ENCODE peak calls at places on chromosomes 3 and 15, in eight cellular contexts. D, A, E, G, W, N, U and L are unnamed samples.

GRCh38 chr3:28467414-28467813 is 118.8 kb upstream of the AZI2 start:
- DNase-seq in U (no peak), N (no peak), D (no peak), G (no peak), W (no peak), A (no peak), E (no peak), L (no peak)

GRCh38 chr3:189909573-189909972 is 211.1 kb downstream of the P3H2 start:
- DNase-seq in U (no peak), W (no peak), A (no peak), E (no peak), G (no peak), D (no peak), N (no peak), L (no peak)

GRCh38 chr3:9301798-9302197 is 52.4 kb upstream of the SRGAP3 start:
- DNase-seq in G (no peak), D (no peak), W (no peak), U (no peak), A (no peak), N (no peak), E (no peak), L (no peak)

GRCh38 chr3:60469481-60469880 is 781.8 kb downstream of the FHIT start:
- DNase-seq in W (no peak), N (no peak), E (no peak), D (no peak), U (no peak), G (no peak), A (no peak), L (no peak)

GRCh38 chr3:13149331-13150203 is 76.3 kb upstream of the IQSEC1 start:
- DNase-seq in W (no peak), U (no peak), E (no peak), G (no peak), A (no peak), N (no peak), D (no peak), L (no peak)

GRCh38 chr3:169044341-169045113 is 619.0 kb downstream of the MECOM start:
- DNase-seq in W (no peak), N (no peak), A (no peak), D (no peak), G (no peak), U (no peak), E (no peak), L (peak; percentile 66)

GRCh38 chr3:197017003-197017402 is 12.6 kb downstream of the MELTF start:
- DNase-seq in U (no peak), A (no peak), E (no peak), G (no peak), N (no peak), D (no peak), W (no peak), L (no peak)

GRCh38 chr3:139434764-139435291 is 41.5 kb downstream of the RBP2 start:
- DNase-seq in E (peak; percentile 35), D (no peak), G (no peak), N (no peak), A (no peak), W (no peak), U (no peak), L (no peak)

GRCh38 chr15:28191832-28192231 is 92.7 kb upstream of the OCA2 start:
- DNase-seq in E (peak; percentile 40), N (no peak), U (no peak), D (no peak), A (no peak), W (peak; percentile 89), G (no peak), L (no peak)

GRCh38 chr3:53166781-53167291 is 5.8 kb downstream of the PRKCD start:
- DNase-seq in A (no peak), W (no peak), N (no peak), U (no peak), E (no peak), D (no peak), G (no peak), L (peak; percentile 24)

GRCh38 chr15:47961401-47962090 is 159.2 kb upstream of the SLC24A5 start:
- DNase-seq in N (no peak), G (no peak), D (no peak), A (peak; percentile 80), E (no peak), W (no peak), U (no peak), L (no peak)

GRCh38 chr3:124363451-124363850 is 366.8 kb upstream of the UMPS start:
- DNase-seq in U (no peak), D (no peak), E (no peak), N (no peak), A (no peak), W (no peak), G (no peak), L (no peak)

GRCh38 chr3:177615015-177615414 is 417.7 kb upstream of the TBL1XR1 start:
- DNase-seq in N (no peak), E (no peak), A (no peak), D (peak; percentile 34), U (peak; percentile 82), W (no peak), G (no peak), L (peak; percentile 90)

GRCh38 chr3:184741798-184742675 is 30.2 kb upstream of the MAGEF1 start:
- DNase-seq in W (peak; percentile 64), N (no peak), E (peak; percentile 59), G (no peak), U (no peak), A (no peak), D (peak; percentile 67), L (no peak)

GRCh38 chr3:129034650-129035049 is 25.9 kb upstream of the GP9 start:
- DNase-seq in A (no peak), N (no peak), U (no peak), E (no peak), G (no peak), D (peak; percentile 42), W (peak; percentile 62), L (no peak)

DNA sequence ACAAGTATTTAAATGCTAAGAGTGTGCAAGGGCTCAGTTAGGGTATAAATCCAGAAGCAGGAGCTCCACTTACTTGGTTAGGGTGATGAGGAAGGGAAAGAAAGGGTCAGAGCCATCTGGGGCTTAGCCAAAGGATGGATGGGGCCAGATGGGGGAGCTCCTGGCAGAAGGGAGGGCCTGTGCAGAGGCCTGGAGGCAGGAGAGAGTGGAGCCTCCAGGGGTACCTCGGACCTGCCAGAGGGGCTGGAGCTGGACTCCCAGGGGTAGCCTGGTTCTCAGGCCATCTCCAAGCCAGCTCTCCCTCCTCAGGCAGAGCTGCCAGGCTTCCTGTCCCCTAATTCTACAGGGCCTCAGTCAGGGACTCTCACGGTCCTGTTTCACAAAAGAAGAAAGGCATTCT is 506.3 kb downstream of the SHQ1 start:
- DNase-seq in W (no peak), E (no peak), U (no peak), N (no peak), D (no peak), G (no peak), A (no peak), L (no peak)
- TF ChIP-seq POLR2AphosphoS5 in W (no peak), E (no peak), U (no peak), N (no peak), D (no peak), G (no peak), A (no peak), L (no peak)

GRCh38 chr3:176399193-176399592 is 798.1 kb downstream of the TBL1XR1 start:
- DNase-seq in G (no peak), W (no peak), A (no peak), E (no peak), U (no peak), N (no peak), D (no peak), L (no peak)

GRCh38 chr3:176403531-176403930 is 793.8 kb downstream of the TBL1XR1 start:
- DNase-seq in W (no peak), U (no peak), E (no peak), A (no peak), D (no peak), N (no peak), G (no peak), L (no peak)
- H4K20me1 ChIP-seq in W (no peaks in the 10 kb centered on the region), U (no peaks in the 10 kb centered on the region), E (no peaks in the 10 kb centered on the region), A (no peaks in the 10 kb centered on the region), D (no peaks in the 10 kb centered on the region), N (no peaks in the 10 kb centered on the region), G (no peaks in the 10 kb centered on the region), L (no peaks in the 10 kb centered on the region)

GRCh38 chr15:26550880-26551279 is 222.0 kb downstream of the GABRB3 start:
- DNase-seq in A (no peak), N (no peak), G (no peak), W (no peak), U (no peak), D (no peak), E (no peak), L (no peak)

GRCh38 chr15:26561130-26561529 is 211.7 kb downstream of the GABRB3 start:
- DNase-seq in D (no peak), N (no peak), G (no peak), W (no peak), E (no peak), A (no peak), U (no peak), L (no peak)

GRCh38 chr15:26551473-26551872 is 221.4 kb downstream of the GABRB3 start:
- DNase-seq in U (no peak), A (no peak), G (no peak), E (no peak), D (no peak), W (no peak), N (no peak), L (no peak)

DNA sequence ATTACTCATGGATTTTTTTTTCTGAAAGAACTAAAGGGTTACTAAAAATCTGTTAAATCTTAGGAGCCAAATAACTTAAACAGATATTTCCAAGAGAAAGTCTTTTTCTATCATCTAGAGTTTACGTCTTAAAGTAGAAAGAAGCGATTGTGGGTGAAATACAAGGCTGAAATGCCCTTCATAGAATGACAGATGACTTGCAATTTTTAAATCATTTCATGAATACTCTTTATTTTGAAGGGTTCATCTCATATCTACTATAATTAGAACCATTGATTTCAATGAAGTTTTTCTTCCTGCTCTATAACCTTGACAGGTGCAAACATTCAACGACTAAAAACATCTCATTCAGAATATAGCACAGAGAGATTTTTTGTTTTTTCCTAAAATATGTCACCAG is 217.0 kb downstream of the GABRB3 start:
- DNase-seq in U (no peak), D (no peak), W (no peak), E (no peak), N (no peak), A (no peak), G (no peak), L (no peak)
- H3K27ac ChIP-seq in U (no peak overlapping the region), D (no peak overlapping the region), W (no peak overlapping the region), E (no peak overlapping the region), N (no peak overlapping the region), A (no peak overlapping the region), G (no peak overlapping the region), L (no peak overlapping the region)

GRCh38 chr3:108041253-108041652 is 49.6 kb downstream of the CD47 start:
- DNase-seq in U (no peak), N (no peak), D (no peak), E (no peak), W (no peak), G (no peak), A (no peak), L (no peak)

GRCh38 chr3:108035751-108036150 is 55.1 kb downstream of the CD47 start:
- DNase-seq in U (no peak), W (no peak), G (no peak), D (no peak), A (no peak), E (peak; percentile 12), N (no peak), L (peak; percentile 67)

GRCh38 chr3:108036401-108036800 is 54.4 kb downstream of the CD47 start:
- DNase-seq in U (no peak), E (no peak), G (no peak), D (no peak), W (no peak), A (no peak), N (no peak), L (peak; percentile 6)

GRCh38 chr3:108037770-108038169 is 53.1 kb downstream of the CD47 start:
- DNase-seq in D (no peak), W (no peak), N (no peak), U (no peak), E (no peak), G (no peak), A (no peak), L (no peak)

GRCh38 chr3:108036984-108037741 is 53.7 kb downstream of the CD47 start:
- DNase-seq in A (no peak), E (no peak), G (no peak), W (no peak), D (no peak), N (no peak), U (no peak), L (no peak)
- TF ChIP-seq POLR2AphosphoS5 in A (no peak), E (no peak), G (no peak), W (no peak), D (no peak), N (no peak), U (no peak), L (no peak)